ENCODE peak calls at places on chromosomes 4 and X, in seven cellular contexts. One of them, this sample, is unnamed.

GRCh38 chrX:66634272-66634671 is 4.6 kb downstream of the EDA2R start:
- DNase-seq in sigmoid colon: no peak
- DNase-seq in cardiac muscle cell: no peak
- DNase-seq in AG04450: no peak
- DNase-seq in GM12865: no peak
- DNase-seq in astrocyte of the spinal cord: no peak
- DNase-seq in mammary epithelial cell: no peak
- DNase-seq in this sample: no peak

GRCh38 chrX:109472939-109473713 is 8.8 kb downstream of the GUCY2F start:
- DNase-seq in sigmoid colon: no peak
- DNase-seq in cardiac muscle cell: peak
- DNase-seq in AG04450: no peak
- DNase-seq in GM12865: peak
- DNase-seq in astrocyte of the spinal cord: peak
- DNase-seq in mammary epithelial cell: peak
- DNase-seq in this sample: no peak

GRCh38 chrX:66053414-66053813 is 13.5 kb upstream of the VSIG4 start:
- DNase-seq in sigmoid colon: no peak
- DNase-seq in cardiac muscle cell: no peak
- DNase-seq in AG04450: no peak
- DNase-seq in GM12865: no peak
- DNase-seq in astrocyte of the spinal cord: no peak
- DNase-seq in mammary epithelial cell: no peak
- DNase-seq in this sample: no peak

GRCh38 chrX:68647156-68647957 is at the start of gene STARD8:
- DNase-seq in sigmoid colon: no peak
- DNase-seq in cardiac muscle cell: peak
- DNase-seq in AG04450: no peak
- DNase-seq in GM12865: no peak
- DNase-seq in astrocyte of the spinal cord: peak
- DNase-seq in mammary epithelial cell: peak
- DNase-seq in this sample: peak

GRCh38 chr4:96955226-96955625 is 1115.3 kb downstream of the PDHA2 start:
- DNase-seq in sigmoid colon: no peak
- DNase-seq in cardiac muscle cell: no peak
- DNase-seq in AG04450: no peak
- DNase-seq in GM12865: no peak
- DNase-seq in astrocyte of the spinal cord: no peak
- DNase-seq in mammary epithelial cell: no peak
- DNase-seq in this sample: no peak

GRCh38 chr4:188551156-188551555 is 411.9 kb downstream of the TRIML1 start:
- DNase-seq in sigmoid colon: no peak
- DNase-seq in cardiac muscle cell: no peak
- DNase-seq in AG04450: no peak
- DNase-seq in GM12865: no peak
- DNase-seq in astrocyte of the spinal cord: no peak
- DNase-seq in mammary epithelial cell: no peak
- DNase-seq in this sample: no peak

GRCh38 chr4:52407545-52407944 is 251.6 kb downstream of the USP46 start:
- DNase-seq in sigmoid colon: no peak
- DNase-seq in cardiac muscle cell: no peak
- DNase-seq in AG04450: no peak
- DNase-seq in GM12865: no peak
- DNase-seq in astrocyte of the spinal cord: no peak
- DNase-seq in mammary epithelial cell: peak
- DNase-seq in this sample: no peak

GRCh38 chrX:40663880-40664630 is 16.7 kb upstream of the CXorf38 start:
- DNase-seq in sigmoid colon: no peak
- DNase-seq in cardiac muscle cell: peak
- DNase-seq in AG04450: no peak
- DNase-seq in GM12865: no peak
- DNase-seq in astrocyte of the spinal cord: peak
- DNase-seq in mammary epithelial cell: no peak
- DNase-seq in this sample: no peak

GRCh38 chr4:156322592-156322991 is 368.9 kb upstream of the CTSO start:
- DNase-seq in sigmoid colon: no peak
- DNase-seq in cardiac muscle cell: no peak
- DNase-seq in AG04450: peak
- DNase-seq in GM12865: no peak
- DNase-seq in astrocyte of the spinal cord: peak
- DNase-seq in mammary epithelial cell: peak
- DNase-seq in this sample: no peak

DNA sequence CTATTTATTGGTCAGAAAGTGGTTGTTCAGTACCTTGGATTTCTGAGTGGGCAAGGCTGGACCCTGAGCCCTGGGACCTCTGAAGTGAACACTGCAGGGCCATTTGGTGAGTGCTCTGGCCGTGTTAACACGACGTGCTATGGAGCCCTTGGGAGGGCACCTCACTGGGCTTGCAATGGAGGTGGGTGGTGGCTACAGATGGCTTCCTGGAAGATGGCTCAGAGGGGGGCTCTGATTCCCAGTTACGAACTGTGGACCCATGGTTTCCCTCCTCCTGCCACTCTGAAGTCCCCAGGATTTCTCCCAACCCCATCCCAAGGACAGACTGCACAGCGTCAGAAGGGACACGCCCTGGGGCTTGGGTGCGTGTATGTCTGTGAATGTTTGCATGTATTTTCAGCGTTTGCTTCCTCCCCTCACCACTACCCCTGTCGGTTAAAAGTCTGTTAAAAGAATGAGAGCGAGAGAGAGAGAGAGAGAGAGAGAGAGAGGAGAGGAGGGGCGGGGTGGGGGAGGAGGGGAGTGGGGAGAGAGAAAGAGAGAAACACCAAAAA is 3.7 kb upstream of the RHOH start:
- DNase-seq in sigmoid colon: no peak
- DNase-seq in cardiac muscle cell: no peak
- DNase-seq in AG04450: no peak
- DNase-seq in GM12865: peak
- DNase-seq in astrocyte of the spinal cord: no peak
- DNase-seq in mammary epithelial cell: no peak
- DNase-seq in this sample: no peak
- H3K4me3 ChIP-seq in sigmoid colon: no peak
- H3K4me3 ChIP-seq in cardiac muscle cell: no peak
- H3K4me3 ChIP-seq in AG04450: no peak
- H3K4me3 ChIP-seq in GM12865: peak
- H3K4me3 ChIP-seq in astrocyte of the spinal cord: no peak
- H3K4me3 ChIP-seq in mammary epithelial cell: no peak
- H3K4me3 ChIP-seq in this sample: no peak

DNA sequence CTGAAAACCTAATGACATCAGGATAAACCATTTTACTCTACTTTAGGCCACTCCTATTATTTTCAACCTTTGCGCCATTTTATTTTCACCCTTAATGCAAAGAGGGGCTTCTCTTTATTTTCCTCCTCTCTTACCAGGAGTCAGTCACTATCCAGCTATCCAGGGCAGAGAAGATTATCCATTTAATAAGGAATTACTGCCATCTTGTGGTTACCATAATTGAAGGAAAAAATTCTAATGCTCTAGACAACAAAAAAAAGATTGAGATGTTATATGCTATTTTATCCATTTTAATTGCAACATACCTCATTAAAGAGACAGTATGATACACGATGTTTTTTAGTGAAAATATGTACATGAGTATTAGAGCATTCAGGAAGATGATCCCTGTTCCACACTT is 514.5 kb upstream of the FAM241A start:
- DNase-seq in sigmoid colon: no peak
- DNase-seq in cardiac muscle cell: peak
- DNase-seq in AG04450: no peak
- DNase-seq in GM12865: no peak
- DNase-seq in astrocyte of the spinal cord: peak
- DNase-seq in mammary epithelial cell: no peak
- DNase-seq in this sample: no peak
- TF ChIP-seq CTCF in sigmoid colon: no peak
- TF ChIP-seq CTCF in cardiac muscle cell: peak
- TF ChIP-seq CTCF in AG04450: peak
- TF ChIP-seq CTCF in GM12865: no peak
- TF ChIP-seq CTCF in astrocyte of the spinal cord: peak
- TF ChIP-seq CTCF in mammary epithelial cell: peak
- TF ChIP-seq CTCF in this sample: no peak

GRCh38 chr4:41537267-41537890 is 578 bp upstream of the LIMCH1 start:
- DNase-seq in sigmoid colon: no peak
- DNase-seq in cardiac muscle cell: no peak
- DNase-seq in AG04450: no peak
- DNase-seq in GM12865: no peak
- DNase-seq in astrocyte of the spinal cord: no peak
- DNase-seq in mammary epithelial cell: no peak
- DNase-seq in this sample: no peak

GRCh38 chr4:41538887-41539498 is 1.0 kb downstream of the LIMCH1 start:
- DNase-seq in sigmoid colon: no peak
- DNase-seq in cardiac muscle cell: no peak
- DNase-seq in AG04450: no peak
- DNase-seq in GM12865: no peak
- DNase-seq in astrocyte of the spinal cord: no peak
- DNase-seq in mammary epithelial cell: peak
- DNase-seq in this sample: no peak

GRCh38 chr4:41535911-41536361 is 2.0 kb upstream of the LIMCH1 start:
- DNase-seq in sigmoid colon: no peak
- DNase-seq in cardiac muscle cell: no peak
- DNase-seq in AG04450: no peak
- DNase-seq in GM12865: no peak
- DNase-seq in astrocyte of the spinal cord: no peak
- DNase-seq in mammary epithelial cell: no peak
- DNase-seq in this sample: no peak

GRCh38 chr4:41539711-41540110 is 1.8 kb downstream of the LIMCH1 start:
- DNase-seq in sigmoid colon: no peak
- DNase-seq in cardiac muscle cell: no peak
- DNase-seq in AG04450: no peak
- DNase-seq in GM12865: no peak
- DNase-seq in astrocyte of the spinal cord: no peak
- DNase-seq in mammary epithelial cell: no peak
- DNase-seq in this sample: no peak

GRCh38 chr4:41538017-41538733 is at the start of gene LIMCH1:
- DNase-seq in sigmoid colon: peak
- DNase-seq in cardiac muscle cell: peak
- DNase-seq in AG04450: no peak
- DNase-seq in GM12865: no peak
- DNase-seq in astrocyte of the spinal cord: no peak
- DNase-seq in mammary epithelial cell: no peak
- DNase-seq in this sample: peak
- H3K4me3 ChIP-seq in sigmoid colon: peak
- H3K4me3 ChIP-seq in cardiac muscle cell: no peak
- H3K4me3 ChIP-seq in AG04450: no peak
- H3K4me3 ChIP-seq in GM12865: no peak
- H3K4me3 ChIP-seq in astrocyte of the spinal cord: no peak
- H3K4me3 ChIP-seq in mammary epithelial cell: no peak
- H3K4me3 ChIP-seq in this sample: peak

GRCh38 chrX:46757052-46757451 is 1.9 kb downstream of the SLC9A7 start:
- DNase-seq in sigmoid colon: no peak
- DNase-seq in cardiac muscle cell: no peak
- DNase-seq in AG04450: no peak
- DNase-seq in GM12865: peak
- DNase-seq in astrocyte of the spinal cord: no peak
- DNase-seq in mammary epithelial cell: peak
- DNase-seq in this sample: no peak

GRCh38 chrX:46757593-46757992 is 1.3 kb downstream of the SLC9A7 start:
- DNase-seq in sigmoid colon: no peak
- DNase-seq in cardiac muscle cell: no peak
- DNase-seq in AG04450: no peak
- DNase-seq in GM12865: peak
- DNase-seq in astrocyte of the spinal cord: peak
- DNase-seq in mammary epithelial cell: peak
- DNase-seq in this sample: no peak

GRCh38 chrX:46755656-46756055 is 3.3 kb downstream of the SLC9A7 start:
- DNase-seq in sigmoid colon: no peak
- DNase-seq in cardiac muscle cell: no peak
- DNase-seq in AG04450: no peak
- DNase-seq in GM12865: peak
- DNase-seq in astrocyte of the spinal cord: no peak
- DNase-seq in mammary epithelial cell: no peak
- DNase-seq in this sample: no peak

GRCh38 chrX:46750829-46751228 is 8.1 kb downstream of the SLC9A7 start:
- DNase-seq in sigmoid colon: no peak
- DNase-seq in cardiac muscle cell: no peak
- DNase-seq in AG04450: no peak
- DNase-seq in GM12865: no peak
- DNase-seq in astrocyte of the spinal cord: no peak
- DNase-seq in mammary epithelial cell: no peak
- DNase-seq in this sample: no peak

GRCh38 chrX:46754450-46755075 is 4.4 kb downstream of the SLC9A7 start:
- DNase-seq in sigmoid colon: no peak
- DNase-seq in cardiac muscle cell: no peak
- DNase-seq in AG04450: no peak
- DNase-seq in GM12865: peak
- DNase-seq in astrocyte of the spinal cord: no peak
- DNase-seq in mammary epithelial cell: no peak
- DNase-seq in this sample: no peak
- TF ChIP-seq CTCF in sigmoid colon: no peak
- TF ChIP-seq CTCF in cardiac muscle cell: no peak
- TF ChIP-seq CTCF in AG04450: no peak
- TF ChIP-seq CTCF in GM12865: no peak
- TF ChIP-seq CTCF in astrocyte of the spinal cord: no peak
- TF ChIP-seq CTCF in mammary epithelial cell: no peak
- TF ChIP-seq CTCF in this sample: no peak